ENCODE peak calls at places on chromosomes 3 and 15, in six cellular contexts. One of them, this sample, is unnamed. For H3K4me1, the result is how much of the 10 kb centered on the place peaks cover.

GRCh38 chr3:132843851-132844565 is 121.8 kb upstream of the NPHP3 start:
- DNase-seq in H1: peak
- DNase-seq in pancreas: no peak
- DNase-seq in heart left ventricle: no peak
- DNase-seq in ovary: no peak
- DNase-seq in psoas muscle: no peak
- DNase-seq in this sample: no peak

GRCh38 chr3:148459931-148460513 is 237.7 kb upstream of the AGTR1 start:
- DNase-seq in H1: no peak
- DNase-seq in pancreas: no peak
- DNase-seq in heart left ventricle: no peak
- DNase-seq in ovary: no peak
- DNase-seq in psoas muscle: no peak
- DNase-seq in this sample: no peak

GRCh38 chr15:101526890-101527289 is 37.4 kb upstream of the PCSK6 start:
- DNase-seq in H1: no peak
- DNase-seq in pancreas: no peak
- DNase-seq in heart left ventricle: no peak
- DNase-seq in ovary: no peak
- DNase-seq in psoas muscle: no peak
- DNase-seq in this sample: no peak

GRCh38 chr3:8490079-8490552 is 11.5 kb upstream of the LMCD1 start:
- DNase-seq in H1: no peak
- DNase-seq in pancreas: no peak
- DNase-seq in heart left ventricle: no peak
- DNase-seq in ovary: no peak
- DNase-seq in psoas muscle: peak
- DNase-seq in this sample: no peak

GRCh38 chr15:64289550-64289949 is 66.4 kb downstream of the CSNK1G1 start:
- DNase-seq in H1: no peak
- DNase-seq in pancreas: no peak
- DNase-seq in heart left ventricle: no peak
- DNase-seq in ovary: no peak
- DNase-seq in psoas muscle: no peak
- DNase-seq in this sample: no peak

GRCh38 chr3:148882288-148882687 is 17.2 kb downstream of the CPA3 start:
- DNase-seq in H1: no peak
- DNase-seq in pancreas: no peak
- DNase-seq in heart left ventricle: no peak
- DNase-seq in ovary: no peak
- DNase-seq in psoas muscle: no peak
- DNase-seq in this sample: no peak

GRCh38 chr15:92899910-92900711 is at the start of gene CHD2:
- DNase-seq in H1: peak
- DNase-seq in pancreas: peak
- DNase-seq in heart left ventricle: peak
- DNase-seq in ovary: peak
- DNase-seq in psoas muscle: peak
- DNase-seq in this sample: peak

GRCh38 chr3:98329392-98330124 is 24.1 kb upstream of the OR5K4 start:
- DNase-seq in H1: no peak
- DNase-seq in pancreas: no peak
- DNase-seq in heart left ventricle: no peak
- DNase-seq in ovary: no peak
- DNase-seq in psoas muscle: peak
- DNase-seq in this sample: peak

GRCh38 chr3:184715943-184716651 is 4.2 kb upstream of the MAGEF1 start:
- DNase-seq in H1: no peak
- DNase-seq in pancreas: no peak
- DNase-seq in heart left ventricle: no peak
- DNase-seq in ovary: no peak
- DNase-seq in psoas muscle: no peak
- DNase-seq in this sample: no peak

GRCh38 chr3:55459838-55460237 is 27.3 kb downstream of the WNT5A start:
- DNase-seq in H1: no peak
- DNase-seq in pancreas: no peak
- DNase-seq in heart left ventricle: no peak
- DNase-seq in ovary: no peak
- DNase-seq in psoas muscle: no peak
- DNase-seq in this sample: no peak

GRCh38 chr3:184796551-184796950 is 15.4 kb upstream of the VPS8 start:
- DNase-seq in H1: no peak
- DNase-seq in pancreas: no peak
- DNase-seq in heart left ventricle: no peak
- DNase-seq in ovary: no peak
- DNase-seq in psoas muscle: no peak
- DNase-seq in this sample: no peak

GRCh38 chr3:192869131-192870027 is 48.3 kb downstream of the MB21D2 start:
- DNase-seq in H1: no peak
- DNase-seq in pancreas: no peak
- DNase-seq in heart left ventricle: peak
- DNase-seq in ovary: no peak
- DNase-seq in psoas muscle: peak
- DNase-seq in this sample: no peak

GRCh38 chr15:89630974-89631901 is 24.0 kb downstream of the KIF7 start:
- DNase-seq in H1: no peak
- DNase-seq in pancreas: no peak
- DNase-seq in heart left ventricle: no peak
- DNase-seq in ovary: no peak
- DNase-seq in psoas muscle: no peak
- DNase-seq in this sample: no peak

GRCh38 chr3:35448681-35449080 is 190.6 kb upstream of the ARPP21 start:
- DNase-seq in H1: no peak
- DNase-seq in pancreas: no peak
- DNase-seq in heart left ventricle: no peak
- DNase-seq in ovary: no peak
- DNase-seq in psoas muscle: no peak
- DNase-seq in this sample: no peak

GRCh38 chr3:168249048-168249538 is 153.4 kb upstream of the GOLIM4 start:
- DNase-seq in H1: no peak
- DNase-seq in pancreas: peak
- DNase-seq in heart left ventricle: no peak
- DNase-seq in ovary: no peak
- DNase-seq in psoas muscle: no peak
- DNase-seq in this sample: no peak

GRCh38 chr3:141426404-141427034 is 58.2 kb downstream of the ZBTB38 start:
- DNase-seq in H1: no peak
- DNase-seq in pancreas: peak
- DNase-seq in heart left ventricle: peak
- DNase-seq in ovary: peak
- DNase-seq in psoas muscle: peak
- DNase-seq in this sample: no peak

GRCh38 chr3:61562042-61562809 is 855 bp downstream of the PTPRG start:
- DNase-seq in H1: no peak
- DNase-seq in pancreas: peak
- DNase-seq in heart left ventricle: peak
- DNase-seq in ovary: peak
- DNase-seq in psoas muscle: peak
- DNase-seq in this sample: no peak

GRCh38 chr15:51112078-51112477 is 17.4 kb upstream of the TNFAIP8L3 start:
- DNase-seq in H1: no peak
- DNase-seq in pancreas: no peak
- DNase-seq in heart left ventricle: no peak
- DNase-seq in ovary: no peak
- DNase-seq in psoas muscle: no peak
- DNase-seq in this sample: no peak

GRCh38 chr15:85611361-85611760 is 183.4 kb downstream of the KLHL25 start:
- DNase-seq in H1: no peak
- DNase-seq in pancreas: no peak
- DNase-seq in heart left ventricle: no peak
- DNase-seq in ovary: no peak
- DNase-seq in psoas muscle: no peak
- DNase-seq in this sample: no peak

GRCh38 chr15:66829551-66830131 is 127.6 kb downstream of the SMAD6 start:
- DNase-seq in H1: no peak
- DNase-seq in pancreas: no peak
- DNase-seq in heart left ventricle: no peak
- DNase-seq in ovary: no peak
- DNase-seq in psoas muscle: no peak
- DNase-seq in this sample: no peak

GRCh38 chr15:100002091-100002620 is 268.9 kb upstream of the LYSMD4 start:
- DNase-seq in H1: no peak
- DNase-seq in pancreas: no peak
- DNase-seq in heart left ventricle: no peak
- DNase-seq in ovary: no peak
- DNase-seq in psoas muscle: no peak
- DNase-seq in this sample: no peak

GRCh38 chr3:46881819-46882376 is 4.4 kb downstream of the PTH1R start:
- DNase-seq in H1: no peak
- DNase-seq in pancreas: no peak
- DNase-seq in heart left ventricle: no peak
- DNase-seq in ovary: peak
- DNase-seq in psoas muscle: peak
- DNase-seq in this sample: no peak

GRCh38 chr15:58269455-58270414 is 131.6 kb downstream of the AQP9 start:
- DNase-seq in H1: no peak
- DNase-seq in pancreas: no peak
- DNase-seq in heart left ventricle: peak
- DNase-seq in ovary: no peak
- DNase-seq in psoas muscle: no peak
- DNase-seq in this sample: no peak

GRCh38 chr3:4776399-4776979 is 202.7 kb upstream of the BHLHE40 start:
- DNase-seq in H1: no peak
- DNase-seq in pancreas: no peak
- DNase-seq in heart left ventricle: no peak
- DNase-seq in ovary: no peak
- DNase-seq in psoas muscle: no peak
- DNase-seq in this sample: no peak

GRCh38 chr3:105516972-105517371 is 150.3 kb downstream of the ALCAM start:
- DNase-seq in H1: no peak
- DNase-seq in pancreas: no peak
- DNase-seq in heart left ventricle: no peak
- DNase-seq in ovary: no peak
- DNase-seq in psoas muscle: no peak
- DNase-seq in this sample: no peak

GRCh38 chr3:37546876-37547275 is 314.8 kb upstream of the CTDSPL start:
- DNase-seq in H1: no peak
- DNase-seq in pancreas: no peak
- DNase-seq in heart left ventricle: peak
- DNase-seq in ovary: no peak
- DNase-seq in psoas muscle: no peak
- DNase-seq in this sample: no peak

GRCh38 chr15:74496648-74497047 is 35.7 kb upstream of the UBL7 start:
- DNase-seq in H1: no peak
- DNase-seq in pancreas: no peak
- DNase-seq in heart left ventricle: no peak
- DNase-seq in ovary: no peak
- DNase-seq in psoas muscle: no peak
- DNase-seq in this sample: no peak

DNA sequence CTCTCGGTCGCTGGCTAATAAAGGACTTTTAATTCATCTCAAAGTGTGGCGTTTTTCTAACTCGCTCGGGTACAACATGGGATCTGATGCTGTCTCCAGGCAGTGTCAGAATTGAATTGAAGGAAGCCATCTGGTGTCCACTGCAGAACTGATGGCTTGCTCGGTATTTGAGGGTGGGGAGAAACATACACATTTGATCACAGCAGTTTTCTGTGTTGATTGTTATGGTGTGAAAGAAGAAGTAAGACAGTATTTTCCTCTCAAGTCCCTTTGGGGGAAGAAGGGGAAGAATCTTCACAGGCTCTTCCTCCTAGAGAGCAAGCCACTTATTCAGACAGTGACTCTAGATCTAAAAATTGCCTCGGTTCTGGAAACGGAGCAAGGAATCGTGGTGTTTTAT is 15.1 kb upstream of the MCCC1 start:
- DNase-seq in H1: no peak
- DNase-seq in pancreas: no peak
- DNase-seq in heart left ventricle: no peak
- DNase-seq in ovary: no peak
- DNase-seq in psoas muscle: no peak
- DNase-seq in this sample: no peak
- H3K27ac ChIP-seq in H1: no peak
- H3K27ac ChIP-seq in pancreas: no peak
- H3K27ac ChIP-seq in heart left ventricle: no peak
- H3K27ac ChIP-seq in ovary: no peak
- H3K27ac ChIP-seq in psoas muscle: no peak
- H3K27ac ChIP-seq in this sample: no peak

DNA sequence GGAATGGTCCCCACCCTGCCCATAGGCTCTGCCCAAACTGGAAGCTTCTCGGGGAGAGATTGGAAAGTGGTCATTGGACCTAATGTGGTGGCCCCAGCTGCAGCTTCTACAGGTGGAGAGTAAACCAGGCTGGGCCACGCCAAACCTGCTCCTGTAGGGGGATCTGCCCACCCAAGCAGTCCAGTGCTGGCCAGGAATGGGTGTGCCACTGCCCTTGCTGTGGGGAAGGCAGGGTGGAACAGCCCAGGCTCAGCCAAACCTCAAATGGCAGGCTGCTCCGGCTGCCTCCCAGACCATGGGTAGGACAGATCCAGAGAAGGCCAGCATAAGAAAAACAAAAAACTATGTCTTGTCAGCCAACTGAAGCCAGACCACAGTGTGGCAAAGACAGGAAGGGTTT is 267.4 kb downstream of the UACA start:
- DNase-seq in H1: no peak
- DNase-seq in pancreas: no peak
- DNase-seq in heart left ventricle: no peak
- DNase-seq in ovary: no peak
- DNase-seq in psoas muscle: no peak
- DNase-seq in this sample: no peak
- H3K4me1 ChIP-seq in H1: under half
- H3K4me1 ChIP-seq in pancreas: under half
- H3K4me1 ChIP-seq in heart left ventricle: under half
- H3K4me1 ChIP-seq in ovary: under half
- H3K4me1 ChIP-seq in psoas muscle: under half
- H3K4me1 ChIP-seq in this sample: under half

GRCh38 chr15:41491889-41492288 is 1.8 kb upstream of the ITPKA start:
- DNase-seq in H1: no peak
- DNase-seq in pancreas: no peak
- DNase-seq in heart left ventricle: no peak
- DNase-seq in ovary: no peak
- DNase-seq in psoas muscle: no peak
- DNase-seq in this sample: no peak

GRCh38 chr15:41487802-41488201 is 5.9 kb upstream of the ITPKA start:
- DNase-seq in H1: no peak
- DNase-seq in pancreas: no peak
- DNase-seq in heart left ventricle: no peak
- DNase-seq in ovary: no peak
- DNase-seq in psoas muscle: no peak
- DNase-seq in this sample: no peak

GRCh38 chr15:41487376-41487775 is 6.3 kb upstream of the ITPKA start:
- DNase-seq in H1: no peak
- DNase-seq in pancreas: no peak
- DNase-seq in heart left ventricle: no peak
- DNase-seq in ovary: no peak
- DNase-seq in psoas muscle: no peak
- DNase-seq in this sample: no peak

GRCh38 chr15:41490355-41490754 is 3.3 kb upstream of the ITPKA start:
- DNase-seq in H1: no peak
- DNase-seq in pancreas: no peak
- DNase-seq in heart left ventricle: no peak
- DNase-seq in ovary: no peak
- DNase-seq in psoas muscle: no peak
- DNase-seq in this sample: no peak

GRCh38 chr15:41489641-41490040 is 4.0 kb upstream of the ITPKA start:
- DNase-seq in H1: no peak
- DNase-seq in pancreas: no peak
- DNase-seq in heart left ventricle: no peak
- DNase-seq in ovary: no peak
- DNase-seq in psoas muscle: no peak
- DNase-seq in this sample: no peak
- H3K27ac ChIP-seq in H1: no peak
- H3K27ac ChIP-seq in pancreas: no peak
- H3K27ac ChIP-seq in heart left ventricle: no peak
- H3K27ac ChIP-seq in ovary: no peak
- H3K27ac ChIP-seq in psoas muscle: no peak
- H3K27ac ChIP-seq in this sample: no peak

GRCh38 chr15:68930268-68931022 is at the start of gene SPESP1:
- DNase-seq in H1: no peak
- DNase-seq in pancreas: peak
- DNase-seq in heart left ventricle: peak
- DNase-seq in ovary: peak
- DNase-seq in psoas muscle: peak
- DNase-seq in this sample: peak
- H3K4me1 ChIP-seq in H1: under half
- H3K4me1 ChIP-seq in pancreas: under half
- H3K4me1 ChIP-seq in heart left ventricle: under half
- H3K4me1 ChIP-seq in ovary: under half
- H3K4me1 ChIP-seq in psoas muscle: under half
- H3K4me1 ChIP-seq in this sample: under half

This sample was measured in CD8-positive, alpha-beta memory T cell.